ENCODE peak calls at places on chromosomes 6 and 20, in ten cellular contexts. S is left ventricle myocardium inferior; W is heart left ventricle; G is CD4-positive, CD25-positive, alpha-beta regulatory T cell; A is A549; Y is aorta; C is NT2/D1; X is endothelial cell of umbilical vein; H is cardiac muscle cell; D is H9. M is an unnamed sample.
A peak's percentile ranks its signal among the peaks of the same experiment; 100 is the strongest.

GRCh38 chr20:35436175-35436568 is 1.9 kb downstream of the GDF5 start:
- DNase-seq in S (no peak), W (no peak), G (no peak), A (no peak), Y (no peak), C (no peak), X (no peak), H (no peak), D (no peak), M (no peak)

GRCh38 chr6:16676978-16677377 is 84.3 kb downstream of the ATXN1 start:
- DNase-seq in S (no peak), W (peak; percentile 40), G (no peak), A (peak; percentile 72), Y (no peak), C (no peak), X (no peak), H (peak; percentile 69), D (no peak), M (no peak)

GRCh38 chr6:34546551-34547321 is 9.4 kb downstream of the SPDEF start:
- DNase-seq in S (peak; percentile 54), W (peak; percentile 76), G (no peak), A (peak; percentile 35), Y (peak; percentile 85), C (no peak), X (peak; percentile 18), H (peak; percentile 27), D (no peak), M (peak; percentile 44)

GRCh38 chr20:4730782-4731181 is 9.1 kb downstream of the PRND start:
- DNase-seq in S (no peak), W (no peak), G (no peak), A (no peak), Y (no peak), C (no peak), X (peak; percentile 63), H (peak; percentile 48), D (no peak), M (no peak)

GRCh38 chr6:119226089-119226488 is 123.5 kb downstream of the MAN1A1 start:
- DNase-seq in S (no peak), W (no peak), G (no peak), A (no peak), Y (no peak), C (no peak), X (no peak), H (no peak), D (no peak), M (no peak)

GRCh38 chr6:157644043-157644810 is 178.8 kb upstream of the SNX9 start:
- DNase-seq in S (no peak), W (no peak), G (no peak), A (peak; percentile 5), Y (no peak), C (no peak), X (peak; percentile 41), H (peak; percentile 27), D (no peak), M (peak; percentile 39)

GRCh38 chr20:63074631-63075030 is 67.9 kb upstream of the BHLHE23 start:
- DNase-seq in S (no peak), W (no peak), G (no peak), A (no peak), Y (no peak), C (no peak), X (no peak), H (no peak), D (no peak), M (no peak)

GRCh38 chr6:158026901-158027589 is 45.4 kb downstream of the SYNJ2 start:
- DNase-seq in S (no peak), W (no peak), G (no peak), A (no peak), Y (peak; percentile 70), C (no peak), X (no peak), H (no peak), D (no peak), M (no peak)

GRCh38 chr6:166786704-166787293 is 159.7 kb upstream of the RPS6KA2 start:
- DNase-seq in S (no peak), W (no peak), G (no peak), A (peak; percentile 31), Y (no peak), C (no peak), X (peak; percentile 61), H (peak; percentile 83), D (no peak), M (peak; percentile 46)

DNA sequence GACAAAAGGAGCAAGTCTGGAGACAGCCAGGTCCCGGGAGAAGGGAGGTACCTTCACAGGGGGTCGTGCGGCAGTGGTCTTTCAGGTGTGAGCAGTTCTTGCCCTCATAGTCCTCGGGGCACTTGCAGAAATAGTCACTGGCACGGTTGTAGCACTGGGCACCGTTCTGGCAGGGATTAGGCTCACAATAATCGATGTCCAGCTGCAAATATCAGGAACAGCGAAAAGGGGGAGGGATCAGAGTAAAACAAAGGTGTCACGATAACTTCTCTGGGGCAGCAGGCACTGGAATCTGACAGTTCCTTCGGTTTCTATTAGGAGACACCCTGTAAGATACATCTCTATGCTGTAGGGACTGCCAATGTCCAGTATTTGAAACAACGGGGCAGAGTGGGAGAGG is 25.9 kb downstream of the JAG1 start:
- DNase-seq in S (no peak), W (no peak), G (no peak), A (no peak), Y (no peak), C (no peak), X (no peak), H (no peak), D (no peak), M (no peak)
- H3K4me1 ChIP-seq in S (peaks cover 84% of the 10 kb centered on the region), W (peaks cover 79% of the 10 kb centered on the region), G (no peaks in the 10 kb centered on the region), A (peaks cover 7% of the 10 kb centered on the region), Y (peaks cover 5% of the 10 kb centered on the region), C (peaks cover 2% of the 10 kb centered on the region), X (peaks cover 8% of the 10 kb centered on the region), H (peaks cover 36% of the 10 kb centered on the region), D (peaks cover 13% of the 10 kb centered on the region), M (peaks cover 27% of the 10 kb centered on the region)

GRCh38 chr6:107670792-107671199 is 153.3 kb downstream of the SCML4 start:
- DNase-seq in S (peak; percentile 64), W (peak; percentile 65), G (no peak), A (no peak), Y (no peak), C (no peak), X (peak; percentile 66), H (peak; percentile 77), D (no peak), M (peak; percentile 83)

GRCh38 chr6:107666084-107666981 is 157.8 kb downstream of the SCML4 start:
- DNase-seq in S (no peak), W (no peak), G (no peak), A (no peak), Y (no peak), C (no peak), X (no peak), H (peak; percentile 49), D (no peak), M (no peak)

GRCh38 chr6:107667790-107668189 is 156.3 kb downstream of the SCML4 start:
- DNase-seq in S (no peak), W (no peak), G (no peak), A (no peak), Y (no peak), C (no peak), X (no peak), H (no peak), D (no peak), M (peak; percentile 81)

GRCh38 chr6:107665386-107665785 is 158.7 kb downstream of the SCML4 start:
- DNase-seq in S (no peak), W (no peak), G (no peak), A (no peak), Y (no peak), C (no peak), X (peak; percentile 76), H (peak; percentile 45), D (no peak), M (no peak)

GRCh38 chr6:107668826-107669474 is 155.2 kb downstream of the SCML4 start:
- DNase-seq in S (no peak), W (no peak), G (no peak), A (no peak), Y (no peak), C (no peak), X (no peak), H (no peak), D (no peak), M (no peak)
- H3K4me1 ChIP-seq in S (peaks cover 20% of the 10 kb centered on the region), W (peaks cover 31% of the 10 kb centered on the region), G (peaks cover 3% of the 10 kb centered on the region), A (no peaks in the 10 kb centered on the region), Y (no peaks in the 10 kb centered on the region), C (peaks cover 3% of the 10 kb centered on the region), X (peaks cover 24% of the 10 kb centered on the region), H (peaks cover 13% of the 10 kb centered on the region), D (peaks cover 7% of the 10 kb centered on the region), M (peaks cover 38% of the 10 kb centered on the region)

GRCh38 chr6:151388997-151389639 is 2.2 kb downstream of the ZBTB2 start:
- DNase-seq in S (no peak), W (no peak), G (no peak), A (no peak), Y (no peak), C (no peak), X (no peak), H (no peak), D (no peak), M (no peak)
- H3K4me1 ChIP-seq in S (peaks cover 71% of the 10 kb centered on the region), W (peaks cover 49% of the 10 kb centered on the region), G (peaks cover 76% of the 10 kb centered on the region), A (peaks cover 33% of the 10 kb centered on the region), Y (peaks cover 14% of the 10 kb centered on the region), C (no peaks in the 10 kb centered on the region), X (peaks cover 29% of the 10 kb centered on the region), H (peaks cover 21% of the 10 kb centered on the region), D (peaks cover 2% of the 10 kb centered on the region), M (peaks cover 9% of the 10 kb centered on the region)

GRCh38 chr6:50826037-50826761 is 7.5 kb downstream of the TFAP2B start:
- DNase-seq in S (no peak), W (no peak), G (no peak), A (no peak), Y (no peak), C (no peak), X (no peak), H (no peak), D (no peak), M (no peak)

GRCh38 chr6:50831216-50831615 is 12.5 kb downstream of the TFAP2B start:
- DNase-seq in S (no peak), W (no peak), G (no peak), A (no peak), Y (no peak), C (no peak), X (no peak), H (no peak), D (no peak), M (peak; percentile 52)

GRCh38 chr6:50826803-50827202 is 8.1 kb downstream of the TFAP2B start:
- DNase-seq in S (no peak), W (no peak), G (no peak), A (no peak), Y (no peak), C (no peak), X (no peak), H (no peak), D (no peak), M (no peak)

GRCh38 chr6:50832912-50833311 is 14.2 kb downstream of the TFAP2B start:
- DNase-seq in S (no peak), W (no peak), G (no peak), A (no peak), Y (no peak), C (no peak), X (no peak), H (no peak), D (no peak), M (no peak)

DNA sequence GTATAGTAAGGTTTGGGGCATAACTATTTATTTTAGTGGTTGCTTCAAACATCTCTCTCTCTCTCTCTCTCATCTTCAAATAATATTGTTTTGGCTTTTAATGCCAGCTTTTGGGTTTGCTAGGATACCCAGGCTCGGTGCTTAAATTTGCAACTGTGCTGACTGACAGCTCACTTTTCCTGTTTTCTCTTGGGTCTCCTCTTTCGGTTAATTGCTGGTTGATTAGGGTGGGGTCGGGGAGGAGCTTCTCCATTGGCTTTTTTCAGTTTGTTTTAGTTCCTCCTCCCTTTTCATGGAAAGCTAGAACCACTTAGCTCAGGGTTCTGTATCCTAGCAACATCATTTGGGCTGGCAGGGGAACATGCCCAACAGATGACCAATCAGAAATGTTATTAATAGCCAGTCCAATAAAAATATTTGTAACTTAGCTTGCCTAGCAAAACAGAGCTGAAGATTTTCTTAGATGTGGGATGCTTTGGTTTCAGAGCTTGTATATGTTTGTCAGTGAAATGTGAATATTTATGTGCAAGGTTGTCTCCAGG is 11.3 kb downstream of the TFAP2B start:
- DNase-seq in S (no peak), W (no peak), G (no peak), A (no peak), Y (no peak), C (no peak), X (no peak), H (no peak), D (no peak), M (no peak)
- H3K4me1 ChIP-seq in S (no peaks in the 10 kb centered on the region), W (no peaks in the 10 kb centered on the region), G (no peaks in the 10 kb centered on the region), A (no peaks in the 10 kb centered on the region), Y (peaks cover 3% of the 10 kb centered on the region), C (no peaks in the 10 kb centered on the region), X (no peaks in the 10 kb centered on the region), H (peaks cover 4% of the 10 kb centered on the region), D (peaks cover 2% of the 10 kb centered on the region), M (peaks cover 59% of the 10 kb centered on the region)